ENCODE peak calls at places on chromosomes 13 and 19, in nine cellular contexts. C is Daoy; S is testis; E is uterus; B is iris pigment epithelial cell; H is endothelial cell; X is MCF 10A; R is substantia nigra; M is activated CD4-positive, CD25-positive, alpha-beta regulatory T cell. O is an unnamed sample.

GRCh38 chr13:40920826-40921225 is 98.3 kb downstream of the ELF1 start:
- DNase-seq in H (no peak), X (no peak), C (no peak), M (no peak), R (no peak), S (no peak), E (no peak), B (peak), O (no peak)

GRCh38 chr13:74173822-74174221 is 39.6 kb upstream of the KLF12 start:
- DNase-seq in E (no peak), M (no peak), B (no peak), H (no peak), R (no peak), C (no peak), X (no peak), S (no peak), O (no peak)

GRCh38 chr13:46179576-46180368 is 2.2 kb downstream of the LCP1 start:
- DNase-seq in E (no peak), R (no peak), M (peak), X (no peak), S (peak), H (no peak), B (no peak), C (no peak), O (no peak)

GRCh38 chr13:35630551-35631275 is 154.2 kb upstream of the MAB21L1 start:
- DNase-seq in X (peak), M (no peak), E (no peak), S (peak), H (peak), R (no peak), B (peak), C (peak), O (peak)

GRCh38 chr13:51892657-51893056 is 30.9 kb downstream of the CCDC70 start:
- DNase-seq in R (no peak), H (no peak), X (no peak), M (no peak), C (no peak), E (no peak), B (no peak), S (no peak), O (no peak)

GRCh38 chr19:49150106-49150943 is 4.9 kb downstream of the HRC start:
- DNase-seq in B (peak), R (peak), X (peak), C (peak), M (no peak), S (peak), E (peak), H (peak), O (peak)

GRCh38 chr19:33267706-33268105 is 34.6 kb downstream of the CEBPA start:
- DNase-seq in M (no peak), H (no peak), C (no peak), E (no peak), R (no peak), X (no peak), S (no peak), B (no peak), O (no peak)

GRCh38 chr13:109355875-109356428 is 430.4 kb downstream of the IRS2 start:
- DNase-seq in C (no peak), B (no peak), M (no peak), X (no peak), S (no peak), E (no peak), R (no peak), H (no peak), O (no peak)

GRCh38 chr13:35990196-35990595 is 141.0 kb downstream of the DCLK1 start:
- DNase-seq in X (no peak), R (no peak), B (no peak), H (no peak), M (no peak), E (no peak), C (no peak), S (peak), O (no peak)

GRCh38 chr19:2233601-2234280 is 2.4 kb downstream of the PLEKHJ1 start:
- DNase-seq in X (no peak), E (no peak), H (no peak), M (no peak), C (no peak), B (no peak), S (no peak), R (no peak), O (no peak)

GRCh38 chr13:30798776-30799625 is 63.7 kb downstream of the ALOX5AP start:
- DNase-seq in S (no peak), B (peak), H (no peak), E (peak), C (peak), X (no peak), R (no peak), M (no peak), O (no peak)

O was measured in A172.